ENCODE peak calls at places on chromosome 6, in ten cellular contexts. M is NCI-H146; L is ureter; G is NCI-H2081; X is fibroblast of gingiva; D is RWPE1; O is neuronal stem cell; J is CD8-positive, alpha-beta memory T cell; V is iris pigment epithelial cell; B is GM23338. R is an unnamed sample.

GRCh38 chr6:32462609-32463008 is 22.9 kb downstream of the HLA-DRA start:
- DNase-seq in M (no peak), L (no peak), G (no peak), X (no peak), D (no peak), O (no peak), J (no peak), V (peak; percentile 5), B (peak; percentile 32), R (no peak)

GRCh38 chr6:10659697-10660348 is 34.6 kb downstream of the C6orf52 start:
- DNase-seq in M (peak; percentile 62), L (no peak), G (peak; percentile 20), X (no peak), D (no peak), O (no peak), J (no peak), V (no peak), B (peak; percentile 69), R (no peak)

GRCh38 chr6:35663447-35664235 is 25.1 kb downstream of the FKBP5 start:
- DNase-seq in M (no peak), L (no peak), G (no peak), X (peak; percentile 24), D (no peak), O (no peak), J (no peak), V (peak; percentile 84), B (peak; percentile 57), R (no peak)

GRCh38 chr6:161459008-161459407 is 185.1 kb upstream of the AGPAT4 start:
- DNase-seq in M (peak; percentile 24), L (no peak), G (no peak), X (no peak), D (no peak), O (no peak), J (peak; percentile 0), V (no peak), B (no peak), R (no peak)

GRCh38 chr6:170292778-170293164 is 1.9 kb upstream of the DLL1 start:
- DNase-seq in M (peak; percentile 70), L (no peak), G (peak; percentile 61), X (peak; percentile 24), D (no peak), O (no peak), J (no peak), V (no peak), B (no peak), R (no peak)

GRCh38 chr6:111849298-111849697 is 24.0 kb downstream of the FYN start:
- DNase-seq in M (no peak), L (no peak), G (no peak), X (no peak), D (no peak), O (no peak), J (no peak), V (no peak), B (no peak), R (no peak)

GRCh38 chr6:167828325-167828956 is 1.7 kb downstream of the AFDN start:
- DNase-seq in M (peak; percentile 38), L (no peak), G (no peak), X (no peak), D (no peak), O (no peak), J (no peak), V (no peak), B (no peak), R (no peak)

GRCh38 chr6:156955494-156956183 is 178.5 kb downstream of the ARID1B start:
- DNase-seq in M (no peak), L (no peak), G (no peak), X (peak; percentile 78), D (no peak), O (no peak), J (no peak), V (peak; percentile 72), B (no peak), R (no peak)

GRCh38 chr6:153367006-153367405 is 235.9 kb upstream of the RGS17 start:
- DNase-seq in M (no peak), L (no peak), G (no peak), X (no peak), D (no peak), O (no peak), J (no peak), V (no peak), B (no peak), R (no peak)

GRCh38 chr6:130593948-130594347 is 228.1 kb downstream of the TMEM200A start:
- DNase-seq in M (no peak), L (no peak), G (no peak), X (no peak), D (no peak), O (no peak), J (no peak), V (no peak), B (no peak), R (no peak)

GRCh38 chr6:167795321-167795811 is 31.3 kb upstream of the AFDN start:
- DNase-seq in M (no peak), L (no peak), G (no peak), X (no peak), D (no peak), O (no peak), J (no peak), V (no peak), B (no peak), R (no peak)

GRCh38 chr6:81075974-81076373 is 676.5 kb downstream of the TENT5A start:
- DNase-seq in M (no peak), L (no peak), G (peak; percentile 2), X (no peak), D (no peak), O (peak; percentile 60), J (no peak), V (peak; percentile 16), B (peak; percentile 76), R (no peak)

GRCh38 chr6:161108886-161109285 is 117.3 kb downstream of the MAP3K4 start:
- DNase-seq in M (no peak), L (no peak), G (no peak), X (no peak), D (no peak), O (no peak), J (no peak), V (no peak), B (no peak), R (no peak)

GRCh38 chr6:44960898-44961297 is 367.2 kb upstream of the RUNX2 start:
- DNase-seq in M (no peak), L (no peak), G (no peak), X (no peak), D (no peak), O (no peak), J (no peak), V (peak; percentile 30), B (no peak), R (no peak)

GRCh38 chr6:135018961-135019360 is 35.7 kb downstream of the HBS1L start:
- DNase-seq in M (no peak), L (no peak), G (no peak), X (no peak), D (no peak), O (no peak), J (no peak), V (no peak), B (no peak), R (no peak)

GRCh38 chr6:132530293-132530974 is 7.6 kb upstream of the TAAR9 start:
- DNase-seq in M (peak; percentile 85), L (peak; percentile 67), G (peak; percentile 47), X (peak; percentile 34), D (peak; percentile 25), O (peak; percentile 67), J (peak; percentile 49), V (peak; percentile 61), B (peak; percentile 82), R (peak; percentile 40)

GRCh38 chr6:125421853-125422252 is 120.1 kb upstream of the HDDC2 start:
- DNase-seq in M (peak; percentile 69), L (no peak), G (no peak), X (no peak), D (peak; percentile 10), O (peak; percentile 47), J (no peak), V (peak; percentile 25), B (peak; percentile 81), R (no peak)

GRCh38 chr6:159094444-159095252 is 49.9 kb upstream of the TAGAP start:
- DNase-seq in M (no peak), L (no peak), G (no peak), X (no peak), D (no peak), O (no peak), J (peak; percentile 19), V (no peak), B (no peak), R (no peak)

GRCh38 chr6:122399055-122399347 is 451 bp upstream of the HSF2 start:
- DNase-seq in M (no peak), L (no peak), G (no peak), X (no peak), D (no peak), O (no peak), J (no peak), V (no peak), B (no peak), R (no peak)

GRCh38 chr6:156617376-156617775 is 159.8 kb upstream of the ARID1B start:
- DNase-seq in M (no peak), L (no peak), G (no peak), X (no peak), D (peak; percentile 30), O (no peak), J (no peak), V (peak; percentile 30), B (no peak), R (no peak)

GRCh38 chr6:35146453-35146852 is 5.3 kb upstream of the TCP11 start:
- DNase-seq in M (peak; percentile 47), L (no peak), G (peak; percentile 15), X (peak; percentile 45), D (peak; percentile 45), O (no peak), J (no peak), V (peak; percentile 32), B (peak; percentile 71), R (no peak)

GRCh38 chr6:71457883-71458282 is 169.3 kb downstream of the OGFRL1 start:
- DNase-seq in M (no peak), L (no peak), G (no peak), X (no peak), D (no peak), O (no peak), J (no peak), V (no peak), B (no peak), R (no peak)

GRCh38 chr6:90187437-90188049 is 109.1 kb downstream of the BACH2 start:
- DNase-seq in M (no peak), L (no peak), G (no peak), X (no peak), D (no peak), O (no peak), J (no peak), V (no peak), B (no peak), R (no peak)

GRCh38 chr6:32148722-32149576 is 2.8 kb downstream of the PRRT1 start:
- DNase-seq in M (peak; percentile 69), L (no peak), G (peak; percentile 14), X (no peak), D (peak; percentile 64), O (no peak), J (peak; percentile 53), V (peak; percentile 52), B (peak; percentile 96), R (peak; percentile 86)

GRCh38 chr6:129599467-129599866 is 110.5 kb downstream of the ARHGAP18 start:
- DNase-seq in M (peak; percentile 99), L (no peak), G (peak; percentile 64), X (no peak), D (no peak), O (no peak), J (no peak), V (no peak), B (peak; percentile 52), R (no peak)

GRCh38 chr6:111685506-111685905 is 79.8 kb upstream of the TRAF3IP2 start:
- DNase-seq in M (no peak), L (no peak), G (no peak), X (no peak), D (no peak), O (no peak), J (no peak), V (no peak), B (no peak), R (no peak)

GRCh38 chr6:161116554-161117328 is 125.2 kb downstream of the MAP3K4 start:
- DNase-seq in M (no peak), L (no peak), G (no peak), X (no peak), D (no peak), O (no peak), J (no peak), V (no peak), B (no peak), R (no peak)

GRCh38 chr6:123592426-123592825 is 44.3 kb downstream of the TRDN start:
- DNase-seq in M (no peak), L (no peak), G (no peak), X (no peak), D (no peak), O (no peak), J (no peak), V (no peak), B (no peak), R (no peak)